ENCODE peak calls at places on chromosomes 16 and 17, in five cellular contexts. One of them, this sample, is unnamed.

GRCh38 chr17:71985111-71986039 is 135.4 kb upstream of the SOX9 start:
- DNase-seq in AG09319: no peak
- DNase-seq in NCI-H1436: no peak
- DNase-seq in ELR: no peak
- DNase-seq in neural progenitor cell: no peak
- DNase-seq in this sample: no peak

GRCh38 chr17:19002805-19003542 is 1.6 kb downstream of the FAM83G start:
- DNase-seq in AG09319: no peak
- DNase-seq in NCI-H1436: no peak
- DNase-seq in ELR: peak
- DNase-seq in neural progenitor cell: peak
- DNase-seq in this sample: no peak

GRCh38 chr17:4986951-4987766 is at the start of gene CAMTA2:
- DNase-seq in AG09319: no peak
- DNase-seq in NCI-H1436: peak
- DNase-seq in ELR: peak
- DNase-seq in neural progenitor cell: peak
- DNase-seq in this sample: peak

GRCh38 chr16:80883816-80884215 is 79.4 kb upstream of the CDYL2 start:
- DNase-seq in AG09319: no peak
- DNase-seq in NCI-H1436: no peak
- DNase-seq in ELR: no peak
- DNase-seq in neural progenitor cell: no peak
- DNase-seq in this sample: no peak

GRCh38 chr17:76000016-76000754 is 470 bp upstream of the CDK3 start:
- DNase-seq in AG09319: no peak
- DNase-seq in NCI-H1436: peak
- DNase-seq in ELR: peak
- DNase-seq in neural progenitor cell: peak
- DNase-seq in this sample: no peak

GRCh38 chr16:67395458-67396158 is 2.3 kb upstream of the TPPP3 start:
- DNase-seq in AG09319: no peak
- DNase-seq in NCI-H1436: peak
- DNase-seq in ELR: no peak
- DNase-seq in neural progenitor cell: peak
- DNase-seq in this sample: peak

GRCh38 chr16:85395207-85395912 is 217.8 kb upstream of the GSE1 start:
- DNase-seq in AG09319: peak
- DNase-seq in NCI-H1436: peak
- DNase-seq in ELR: peak
- DNase-seq in neural progenitor cell: no peak
- DNase-seq in this sample: peak

GRCh38 chr16:49588729-49589384 is 215.3 kb downstream of the C16orf78 start:
- DNase-seq in AG09319: no peak
- DNase-seq in NCI-H1436: no peak
- DNase-seq in ELR: no peak
- DNase-seq in neural progenitor cell: no peak
- DNase-seq in this sample: peak

GRCh38 chr17:74950207-74950606 is 14.5 kb downstream of the OTOP3 start:
- DNase-seq in AG09319: no peak
- DNase-seq in NCI-H1436: no peak
- DNase-seq in ELR: no peak
- DNase-seq in neural progenitor cell: no peak
- DNase-seq in this sample: no peak

GRCh38 chr17:62760059-62760887 is 47.8 kb downstream of the MARCHF10 start:
- DNase-seq in AG09319: peak
- DNase-seq in NCI-H1436: no peak
- DNase-seq in ELR: peak
- DNase-seq in neural progenitor cell: no peak
- DNase-seq in this sample: no peak

GRCh38 chr17:46074540-46074939 is 75.5 kb downstream of the STH start:
- DNase-seq in AG09319: no peak
- DNase-seq in NCI-H1436: no peak
- DNase-seq in ELR: no peak
- DNase-seq in neural progenitor cell: no peak
- DNase-seq in this sample: no peak

GRCh38 chr17:5121186-5121841 is 5.5 kb downstream of the USP6 start:
- DNase-seq in AG09319: no peak
- DNase-seq in NCI-H1436: no peak
- DNase-seq in ELR: no peak
- DNase-seq in neural progenitor cell: no peak
- DNase-seq in this sample: no peak

GRCh38 chr17:50187741-50188520 is 13.5 kb downstream of the COL1A1 start:
- DNase-seq in AG09319: no peak
- DNase-seq in NCI-H1436: no peak
- DNase-seq in ELR: no peak
- DNase-seq in neural progenitor cell: no peak
- DNase-seq in this sample: no peak

GRCh38 chr17:67492824-67493490 is 115.9 kb downstream of the PITPNC1 start:
- DNase-seq in AG09319: no peak
- DNase-seq in NCI-H1436: no peak
- DNase-seq in ELR: no peak
- DNase-seq in neural progenitor cell: no peak
- DNase-seq in this sample: no peak

GRCh38 chr16:2773188-2773968 is 3.7 kb downstream of the ELOB start:
- DNase-seq in AG09319: no peak
- DNase-seq in NCI-H1436: no peak
- DNase-seq in ELR: peak
- DNase-seq in neural progenitor cell: no peak
- DNase-seq in this sample: no peak

GRCh38 chr16:3671424-3671823 is 16.9 kb downstream of the DNASE1 start:
- DNase-seq in AG09319: no peak
- DNase-seq in NCI-H1436: no peak
- DNase-seq in ELR: no peak
- DNase-seq in neural progenitor cell: no peak
- DNase-seq in this sample: no peak

GRCh38 chr17:64164592-64165285 is 34.8 kb upstream of the ERN1 start:
- DNase-seq in AG09319: no peak
- DNase-seq in NCI-H1436: no peak
- DNase-seq in ELR: no peak
- DNase-seq in neural progenitor cell: no peak
- DNase-seq in this sample: no peak

GRCh38 chr16:89984215-89984614 is 35.0 kb downstream of the DBNDD1 start:
- DNase-seq in AG09319: no peak
- DNase-seq in NCI-H1436: no peak
- DNase-seq in ELR: no peak
- DNase-seq in neural progenitor cell: no peak
- DNase-seq in this sample: no peak

GRCh38 chr16:49453983-49454382 is 80.4 kb downstream of the C16orf78 start:
- DNase-seq in AG09319: no peak
- DNase-seq in NCI-H1436: no peak
- DNase-seq in ELR: no peak
- DNase-seq in neural progenitor cell: no peak
- DNase-seq in this sample: no peak